ENCODE peak calls at places on chromosomes 6 and 20, in four cellular contexts. C is A549, H is heart left ventricle, F is esophagus muscularis mucosa. O is an unnamed sample.

GRCh38 chr20:57672953-57673575 is 36.8 kb downstream of the PMEPA1 start:
- DNase-seq in C (no peak), H (no peak), F (no peak), O (no peak)

GRCh38 chr6:28135393-28135792 is 6.3 kb upstream of the ZKSCAN8 start:
- DNase-seq in C (no peak), H (no peak), F (no peak), O (peak; percentile 19)

GRCh38 chr6:170227521-170227983 is 63.3 kb downstream of the DLL1 start:
- DNase-seq in C (no peak), H (peak; percentile 10), F (no peak), O (no peak)

GRCh38 chr20:15674253-15675145 is 898.7 kb downstream of the KIF16B start:
- DNase-seq in C (no peak), H (no peak), F (no peak), O (no peak)

GRCh38 chr20:39839406-39840119 is 849.5 kb downstream of the MAFB start:
- DNase-seq in C (no peak), H (no peak), F (no peak), O (no peak)

GRCh38 chr20:10433014-10433622 is 904 bp downstream of the MKKS start:
- DNase-seq in C (no peak), H (no peak), F (no peak), O (no peak)

GRCh38 chr6:50718058-50718457 is 4.7 kb downstream of the TFAP2D start:
- DNase-seq in C (no peak), H (no peak), F (no peak), O (no peak)

GRCh38 chr6:167705211-167705750 is 121.4 kb upstream of the AFDN start:
- DNase-seq in C (no peak), H (no peak), F (no peak), O (no peak)

GRCh38 chr6:128064540-128064895 is 163.7 kb upstream of the THEMIS start:
- DNase-seq in C (no peak), H (no peak), F (no peak), O (no peak)

GRCh38 chr6:151422981-151423380 is 28.9 kb downstream of the RMND1 start:
- DNase-seq in C (no peak), H (no peak), F (no peak), O (no peak)

GRCh38 chr6:45577836-45578504 is 200.2 kb upstream of the SUPT3H start:
- DNase-seq in C (no peak), H (no peak), F (no peak), O (no peak)

GRCh38 chr6:99467509-99468106 is 42.5 kb upstream of the PNISR start:
- DNase-seq in C (peak; percentile 13), H (no peak), F (no peak), O (peak; percentile 70)

GRCh38 chr6:138540468-138540867 is 41.2 kb upstream of the NHSL1 start:
- DNase-seq in C (no peak), H (no peak), F (no peak), O (no peak)

GRCh38 chr6:7104752-7105151 is 3.0 kb upstream of the RREB1 start:
- DNase-seq in C (no peak), H (no peak), F (no peak), O (no peak)

GRCh38 chr6:18062733-18063132 is 59.7 kb downstream of the NHLRC1 start:
- DNase-seq in C (no peak), H (no peak), F (no peak), O (no peak)

GRCh38 chr6:39934060-39934757 is at the start of gene MOCS1:
- DNase-seq in C (peak; percentile 42), H (peak; percentile 93), F (peak; percentile 94), O (peak; percentile 1)

GRCh38 chr6:72620866-72621242 is 1.0 kb upstream of the KCNQ5 start:
- DNase-seq in C (no peak), H (no peak), F (no peak), O (no peak)

GRCh38 chr20:723756-724155 is 44.5 kb downstream of the SLC52A3 start:
- DNase-seq in C (no peak), H (peak; percentile 67), F (no peak), O (no peak)

GRCh38 chr20:41181567-41181966 is 44.2 kb downstream of the PLCG1 start:
- DNase-seq in C (no peak), H (no peak), F (peak; percentile 55), O (no peak)

GRCh38 chr20:10619427-10619826 is 54.4 kb downstream of the JAG1 start:
- DNase-seq in C (peak; percentile 65), H (no peak), F (no peak), O (no peak)

GRCh38 chr6:743320-744096 is 50.6 kb upstream of the EXOC2 start:
- DNase-seq in C (no peak), H (no peak), F (no peak), O (no peak)

GRCh38 chr6:140203611-140204553 is 829.4 kb upstream of the CITED2 start:
- DNase-seq in C (no peak), H (no peak), F (no peak), O (no peak)

GRCh38 chr6:85614780-85615179 is 21.1 kb upstream of the SNX14 start:
- DNase-seq in C (no peak), H (no peak), F (no peak), O (no peak)

GRCh38 chr6:85610182-85610895 is 16.7 kb upstream of the SNX14 start:
- DNase-seq in C (no peak), H (no peak), F (no peak), O (no peak)

DNA sequence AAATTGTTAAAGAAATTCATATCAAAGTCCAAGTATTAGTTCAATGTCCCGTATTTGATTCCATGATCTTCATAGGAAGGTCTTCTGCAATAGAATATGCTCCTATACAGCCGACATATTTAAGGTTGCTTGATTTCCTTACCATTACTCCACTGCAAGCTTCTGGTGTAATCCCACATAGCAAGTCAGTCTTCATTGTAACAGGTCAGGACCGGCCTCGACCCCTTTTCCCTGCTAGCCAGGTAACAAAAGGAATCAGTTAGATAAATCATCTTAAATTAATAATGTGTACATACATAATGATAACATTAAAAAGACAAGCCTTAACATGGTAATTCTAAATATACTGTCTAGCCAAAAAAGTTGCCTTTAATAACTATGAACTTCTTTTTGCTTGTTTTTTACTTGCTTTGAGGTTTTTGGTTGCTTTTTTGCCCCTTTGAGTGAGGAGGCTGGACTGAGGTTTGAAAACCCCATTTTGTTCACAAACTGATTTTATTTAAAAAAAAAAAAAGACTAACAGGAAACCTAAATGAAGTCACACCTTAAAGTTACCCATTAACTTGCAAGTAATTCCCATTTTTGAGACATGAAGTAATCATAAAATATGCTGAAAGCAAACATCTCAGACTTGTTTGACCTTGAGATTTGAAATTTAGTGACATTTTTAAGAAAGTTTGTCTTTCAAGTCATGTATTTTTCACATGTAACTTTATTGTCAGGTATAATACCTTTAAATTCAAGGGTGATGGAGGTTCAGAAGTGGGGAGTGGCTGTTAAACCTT is 19.2 kb upstream of the SNX14 start:
- DNase-seq in C (peak; percentile 11), H (no peak), F (no peak), O (no peak)
- TF ChIP-seq POLR2A in C (no peak), H (no peak), F (no peak), O (no peak)

GRCh38 chr6:108348655-108349349 is 53.9 kb downstream of the AFG1L start:
- DNase-seq in C (no peak), H (no peak), F (no peak), O (no peak)
- TF ChIP-seq POLR2A in C (no peak), H (no peak), F (no peak), O (no peak)

GRCh38 chr6:158808918-158809678 is 10.1 kb downstream of the EZR start:
- DNase-seq in C (no peak), H (no peak), F (no peak), O (no peak)

GRCh38 chr6:158808442-158808833 is 10.7 kb downstream of the EZR start:
- DNase-seq in C (no peak), H (no peak), F (no peak), O (no peak)

GRCh38 chr6:158810149-158811095 is 8.7 kb downstream of the EZR start:
- DNase-seq in C (no peak), H (no peak), F (no peak), O (no peak)

GRCh38 chr6:158805698-158806373 is 13.3 kb downstream of the EZR start:
- DNase-seq in C (no peak), H (no peak), F (no peak), O (peak; percentile 42)

GRCh38 chr6:158807515-158808441 is 11.4 kb downstream of the EZR start:
- DNase-seq in C (no peak), H (no peak), F (no peak), O (peak; percentile 24)
- TF ChIP-seq POLR2A in C (no peak), H (no peak), F (no peak), O (peak; percentile 21)

DNA sequence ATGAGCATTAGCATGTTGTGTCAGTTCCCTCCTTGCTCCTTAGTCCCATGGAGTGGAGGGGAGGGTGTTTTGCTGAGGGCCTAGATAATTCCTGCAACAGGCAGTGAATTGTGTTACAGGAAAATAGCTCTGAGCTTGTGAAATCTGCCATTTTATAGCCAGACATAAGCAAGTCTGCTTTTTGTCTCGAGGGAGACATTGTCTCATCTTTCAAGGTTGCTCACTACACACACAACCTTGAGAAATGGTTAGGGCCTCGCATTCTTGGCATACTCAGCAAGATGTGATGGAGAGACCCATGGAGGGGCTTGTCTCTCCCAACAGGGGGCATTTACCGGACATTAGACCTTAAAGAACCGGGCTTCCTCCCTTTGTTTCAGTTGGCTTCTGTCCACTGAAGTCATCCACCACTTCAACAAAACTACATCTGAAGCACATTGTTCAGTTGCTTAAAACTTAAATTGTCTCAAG is 108.0 kb upstream of the FOXO3 start:
- DNase-seq in C (no peak), H (no peak), F (no peak), O (no peak)
- TF ChIP-seq POLR2A in C (no peak), H (no peak), F (no peak), O (no peak)

GRCh38 chr6:106159531-106159940 is 73.4 kb downstream of the PRDM1 start:
- DNase-seq in C (no peak), H (no peak), F (no peak), O (no peak)
- TF ChIP-seq POLR2A in C (no peak), H (no peak), F (no peak), O (no peak)

GRCh38 chr6:54574671-54575070 is 266.4 kb downstream of the TINAG start:
- DNase-seq in C (no peak), H (no peak), F (no peak), O (no peak)
- TF ChIP-seq POLR2A in C (no peak), H (no peak), F (no peak), O (no peak)

GRCh38 chr20:62953839-62954703 is 1.6 kb downstream of the SLC17A9 start:
- DNase-seq in C (no peak), H (peak; percentile 82), F (no peak), O (peak; percentile 73)
- TF ChIP-seq POLR2A in C (no peak), H (no peak), F (no peak), O (no peak)

GRCh38 chr20:19715986-19716385 is 42.1 kb upstream of the RIN2 start:
- DNase-seq in C (no peak), H (no peak), F (no peak), O (no peak)
- TF ChIP-seq POLR2A in C (no peak), H (no peak), F (no peak), O (no peak)

GRCh38 chr6:32980488-32981038 is 12.2 kb downstream of the BRD2 start:
- DNase-seq in C (no peak), H (no peak), F (no peak), O (no peak)
- TF ChIP-seq POLR2A in C (no peak), H (no peak), F (no peak), O (no peak)

O was measured in erythroblast.